ENCODE peak calls at places on chromosomes 3 and 15, in five cellular contexts. P is mesendoderm; C is lower lobe of right lung; H is fibroblast of mammary gland; S is naive thymus-derived CD4-positive, alpha-beta T cell. W is an unnamed sample.

GRCh38 chr3:170553788-170554620 is 31.9 kb downstream of the SLC7A14 start:
- DNase-seq in P (no peak), C (no peak), H (peak), S (no peak), W (no peak)

GRCh38 chr3:154765241-154765640 is 314.9 kb upstream of the MME start:
- DNase-seq in P (no peak), H (no peak), C (no peak), S (no peak), W (no peak)

GRCh38 chr3:186783731-186784515 is 546 bp downstream of the EIF4A2 start:
- DNase-seq in H (peak), P (peak), C (peak), S (peak), W (peak)

GRCh38 chr15:89669941-89670340 is 9.2 kb downstream of the PLIN1 start:
- DNase-seq in H (no peak), P (no peak), S (no peak), C (no peak), W (no peak)

GRCh38 chr3:73255609-73256029 is 194.2 kb downstream of the EBLN2 start:
- DNase-seq in S (no peak), H (peak), C (no peak), P (no peak), W (peak)

GRCh38 chr3:42980209-42980608 is 1.1 kb downstream of the GASK1A start:
- DNase-seq in P (no peak), H (no peak), C (no peak), S (no peak), W (no peak)

GRCh38 chr15:36185845-36186244 is 393.6 kb upstream of the CDIN1 start:
- DNase-seq in P (no peak), S (no peak), C (no peak), H (no peak), W (no peak)

GRCh38 chr3:12870942-12871341 is 29.6 kb upstream of the RPL32 start:
- DNase-seq in H (peak), C (no peak), P (no peak), S (no peak), W (peak)

GRCh38 chr3:52310861-52311566 is 5.1 kb upstream of the DNAH1 start:
- DNase-seq in P (no peak), S (no peak), H (no peak), C (no peak), W (no peak)

GRCh38 chr15:53251998-53252397 is 461.9 kb upstream of the ONECUT1 start:
- DNase-seq in H (no peak), C (no peak), S (no peak), P (no peak), W (no peak)

GRCh38 chr15:76994001-76994400 is 925 bp upstream of the PSTPIP1 start:
- DNase-seq in H (no peak), P (no peak), S (no peak), C (peak), W (peak)

GRCh38 chr3:45765956-45766355 is 30.4 kb downstream of the SLC6A20 start:
- DNase-seq in C (no peak), S (no peak), P (no peak), H (no peak), W (no peak)

GRCh38 chr15:46213551-46213950 is 578.7 kb downstream of the SQOR start:
- DNase-seq in C (no peak), S (no peak), P (no peak), H (no peak), W (no peak)

GRCh38 chr3:158488670-158489069 is 82.3 kb upstream of the MLF1 start:
- DNase-seq in C (no peak), S (no peak), P (no peak), H (no peak), W (no peak)

GRCh38 chr3:148697311-148698189 is at the start of gene AGTR1:
- DNase-seq in C (peak), S (no peak), H (peak), P (peak), W (peak)

GRCh38 chr3:87997298-87997697 is 61.5 kb downstream of the CGGBP1 start:
- DNase-seq in C (peak), S (no peak), P (no peak), H (peak), W (peak)

GRCh38 chr3:13063225-13063624 is 10.0 kb downstream of the IQSEC1 start:
- DNase-seq in S (no peak), H (no peak), P (no peak), C (no peak), W (no peak)

GRCh38 chr3:138686771-138687221 is 78.2 kb downstream of the FAIM start:
- DNase-seq in S (no peak), H (peak), P (no peak), C (no peak), W (no peak)

GRCh38 chr3:194103475-194103874 is 32.5 kb upstream of the HES1 start:
- DNase-seq in S (peak), C (no peak), P (no peak), H (no peak), W (no peak)

GRCh38 chr3:32591960-32592462 is 21.4 kb upstream of the DYNC1LI1 start:
- DNase-seq in H (no peak), P (no peak), S (no peak), C (no peak), W (no peak)

GRCh38 chr3:191356586-191357439 is 26.5 kb upstream of the UTS2B start:
- DNase-seq in C (no peak), H (peak), S (no peak), P (peak), W (peak)

GRCh38 chr3:49807427-49808114 is 4.5 kb downstream of the INKA1 start:
- DNase-seq in C (no peak), S (no peak), H (no peak), P (no peak), W (no peak)

GRCh38 chr3:125079675-125080045 is 23.9 kb upstream of the HEG1 start:
- DNase-seq in H (peak), C (no peak), S (no peak), P (no peak), W (no peak)

GRCh38 chr3:79125313-79125984 is 642.3 kb downstream of the ROBO1 start:
- DNase-seq in P (no peak), H (no peak), S (no peak), C (no peak), W (no peak)

GRCh38 chr15:32952901-32953889 is 235.4 kb downstream of the GREM1 start:
- DNase-seq in H (peak), P (peak), S (no peak), C (no peak), W (no peak)

GRCh38 chr15:32956006-32956405 is 238.2 kb downstream of the GREM1 start:
- DNase-seq in C (no peak), P (peak), S (no peak), H (peak), W (peak)

GRCh38 chr15:32957219-32957618 is 237.3 kb downstream of the FMN1 start:
- DNase-seq in P (no peak), S (no peak), H (no peak), C (no peak), W (no peak)

DNA sequence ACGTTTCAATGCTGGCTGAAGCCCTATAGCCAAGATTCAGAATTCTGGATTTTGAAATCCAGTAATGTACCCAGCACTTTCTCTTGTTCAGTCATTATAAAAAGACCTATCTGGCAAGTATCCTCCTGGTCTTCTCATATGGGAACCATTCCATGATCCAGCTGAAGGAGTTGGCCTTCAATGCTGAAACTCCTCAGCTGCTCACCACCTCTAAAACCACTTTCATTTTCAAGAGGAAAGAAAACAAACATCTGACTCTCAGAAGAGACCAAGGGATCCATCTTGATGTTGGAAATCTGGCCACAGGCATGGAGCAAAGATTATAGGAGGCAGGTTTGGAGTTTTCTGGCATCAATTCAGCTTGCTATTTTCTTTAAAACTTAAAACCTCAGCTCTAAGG is 235.4 kb downstream of the FMN1 start:
- DNase-seq in H (peak), C (no peak), S (no peak), P (no peak), W (no peak)
- H3K4me3 ChIP-seq in H (no peak), C (no peak), S (no peak), P (no peak), W (no peak)

GRCh38 chr15:23687143-23687470 is at the start of gene NDN:
- DNase-seq in H (peak), S (no peak), P (peak), C (peak), W (peak)
- H3K4me3 ChIP-seq in H (peak), S (no peak), P (peak), C (peak), W (peak)

GRCh38 chr15:71334434-71334833 is 219.2 kb downstream of the THSD4 start:
- DNase-seq in P (no peak), S (no peak), H (no peak), C (no peak), W (no peak)
- H3K4me3 ChIP-seq in P (no peak), S (no peak), H (no peak), C (no peak), W (no peak)

GRCh38 chr15:74748322-74748946 is at the start of gene CYP1A2:
- DNase-seq in C (no peak), H (no peak), S (no peak), P (no peak), W (no peak)

GRCh38 chr15:74752011-74752410 is 3.4 kb downstream of the CYP1A2 start:
- DNase-seq in P (no peak), H (no peak), S (no peak), C (no peak), W (no peak)

GRCh38 chr15:74752486-74753395 is 4.1 kb downstream of the CYP1A2 start:
- DNase-seq in H (peak), C (no peak), S (no peak), P (peak), W (peak)

GRCh38 chr15:74750759-74751158 is 2.1 kb downstream of the CYP1A2 start:
- DNase-seq in H (no peak), P (no peak), S (no peak), C (no peak), W (no peak)

GRCh38 chr15:74749832-74750231 is 1.2 kb downstream of the CYP1A2 start:
- DNase-seq in P (no peak), C (no peak), H (no peak), S (no peak), W (no peak)
- H3K4me3 ChIP-seq in P (no peak), C (no peak), H (no peak), S (no peak), W (no peak)

GRCh38 chr3:71751602-71752001 is 2.1 kb upstream of the GPR27 start:
- DNase-seq in H (no peak), S (no peak), P (no peak), C (no peak), W (no peak)

GRCh38 chr3:71754610-71755253 is 1.1 kb downstream of the GPR27 start:
- DNase-seq in H (no peak), P (peak), C (peak), S (no peak), W (no peak)

GRCh38 chr3:71753716-71754609 is at the start of gene GPR27:
- DNase-seq in S (peak), P (peak), H (peak), C (peak), W (peak)

GRCh38 chr3:71752911-71753715 is 542 bp upstream of the GPR27 start:
- DNase-seq in H (no peak), C (no peak), P (peak), S (no peak), W (no peak)
- H3K4me3 ChIP-seq in H (no peak), C (peak), P (peak), S (peak), W (peak)

GRCh38 chr3:119034256-119035013 is at the start of gene IGSF11:
- DNase-seq in H (peak), C (peak), S (peak), P (peak), W (peak)

GRCh38 chr3:119033393-119034255 is 1.0 kb downstream of the IGSF11 start:
- DNase-seq in S (no peak), P (no peak), H (no peak), C (no peak), W (no peak)

GRCh38 chr3:119035014-119035346 is 334 bp upstream of the IGSF11 start:
- DNase-seq in P (no peak), H (no peak), C (no peak), S (no peak), W (no peak)
- H3K4me3 ChIP-seq in P (no peak), H (no peak), C (peak), S (peak), W (peak)

GRCh38 chr3:178297204-178297603 is 239.0 kb upstream of the KCNMB2 start:
- DNase-seq in P (no peak), H (peak), C (no peak), S (no peak), W (no peak)
- H3K4me3 ChIP-seq in P (no peak), H (no peak), C (no peak), S (no peak), W (no peak)

DNA sequence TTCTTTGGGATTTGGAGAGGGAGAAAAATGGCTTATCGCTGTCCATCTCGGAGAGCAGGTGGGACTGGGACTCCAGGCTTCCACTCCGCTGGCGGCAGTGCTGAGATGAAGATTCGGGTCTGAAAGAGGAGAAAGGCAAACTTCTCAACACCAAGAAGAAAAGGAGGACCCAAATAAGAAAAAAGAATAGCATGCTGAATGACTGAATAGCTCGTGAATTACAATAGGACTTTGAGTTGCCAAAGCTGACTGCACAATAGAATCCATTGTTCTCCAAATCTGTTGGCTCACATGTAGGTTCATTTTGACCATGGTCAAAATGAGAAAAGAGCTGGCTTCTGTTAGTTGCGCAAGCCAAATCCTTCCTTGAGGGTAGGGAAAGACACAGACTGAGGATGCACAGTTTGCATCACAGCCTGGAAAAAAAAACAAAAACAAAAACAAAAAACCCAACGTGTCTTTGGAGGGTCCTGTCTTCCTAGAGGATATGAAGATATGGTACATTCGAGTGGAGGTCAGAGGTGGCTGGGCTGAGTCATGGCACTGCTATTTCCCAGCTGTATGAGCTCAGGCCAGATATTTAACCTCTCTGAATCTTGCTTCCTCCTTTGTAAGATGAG is 59.3 kb upstream of the LMOD3 start:
- DNase-seq in S (no peak), P (peak), C (no peak), H (peak), W (peak)
- H3K4me3 ChIP-seq in S (no peak), P (no peak), C (no peak), H (no peak), W (no peak)

GRCh38 chr3:140196970-140197369 is 262.0 kb downstream of the CLSTN2 start:
- DNase-seq in P (no peak), H (no peak), S (no peak), C (no peak), W (no peak)
- H3K4me3 ChIP-seq in P (no peak), H (no peak), S (no peak), C (no peak), W (no peak)